ENCODE peak calls at places on chromosome 5, in nine cellular contexts. L is effector CD8-positive, alpha-beta T cell; U is renal cortical epithelial cell; P is fibroblast of the aortic adventitia; Y is kidney tubule cell; I is HT-29; E is NCI-H2029; H is cardiac fibroblast; Z is PC-3. G is an unnamed sample.

GRCh38 chr5:59487838-59488729 is 405.4 kb downstream of the PDE4D start:
- DNase-seq in E (no peak), U (no peak), Y (peak), P (no peak), H (no peak), I (no peak), L (no peak), Z (no peak), G (peak)

GRCh38 chr5:23977996-23978395 is 470.6 kb downstream of the PRDM9 start:
- DNase-seq in P (no peak), H (no peak), Y (peak), Z (peak), L (no peak), I (peak), U (no peak), E (peak), G (no peak)

GRCh38 chr5:36435516-36435915 is 133.8 kb upstream of the RANBP3L start:
- DNase-seq in E (no peak), P (no peak), Y (no peak), H (no peak), Z (no peak), L (no peak), I (no peak), U (no peak), G (no peak)

GRCh38 chr5:71658916-71659661 is 60.0 kb upstream of the CARTPT start:
- DNase-seq in Z (no peak), Y (no peak), L (no peak), E (no peak), I (peak), U (peak), P (no peak), H (peak), G (peak)

GRCh38 chr5:111447822-111448221 is 64.5 kb downstream of the STARD4 start:
- DNase-seq in I (no peak), L (no peak), Y (no peak), U (no peak), H (no peak), P (no peak), Z (no peak), E (no peak), G (no peak)

GRCh38 chr5:23234153-23234729 is 273.2 kb upstream of the PRDM9 start:
- DNase-seq in U (no peak), I (no peak), Z (no peak), Y (no peak), E (no peak), L (no peak), P (no peak), H (no peak), G (no peak)

GRCh38 chr5:54491326-54491725 is 26.2 kb upstream of the SNX18 start:
- DNase-seq in P (no peak), E (no peak), U (peak), Z (peak), I (no peak), H (no peak), Y (peak), L (no peak), G (no peak)

GRCh38 chr5:32850792-32851191 is 139.7 kb downstream of the NPR3 start:
- DNase-seq in Z (no peak), H (no peak), Y (no peak), I (no peak), P (no peak), U (no peak), L (no peak), E (no peak), G (no peak)

GRCh38 chr5:90941002-90941720 is 382.6 kb downstream of the ADGRV1 start:
- DNase-seq in I (no peak), P (no peak), E (peak), Z (peak), L (no peak), U (peak), H (no peak), Y (peak), G (no peak)

GRCh38 chr5:69217154-69217731 is 17.4 kb upstream of the CDK7 start:
- DNase-seq in Z (no peak), I (no peak), P (peak), L (no peak), E (no peak), U (no peak), H (no peak), Y (no peak), G (no peak)

GRCh38 chr5:134902071-134902801 is 2.7 kb upstream of the PCBD2 start:
- DNase-seq in E (no peak), I (no peak), P (peak), Y (peak), H (no peak), Z (peak), L (no peak), U (no peak), G (no peak)